ENCODE peak calls at places on chromosomes 2 and 18, in ten cellular contexts. O is AG04450; U is Calu3; J is CD8-positive, alpha-beta T cell; T is endothelial cell; K is WTC11; M is BJ; F is osteocyte; Z is fibroblast of pulmonary artery; B is fibroblast of the aortic adventitia. L is an unnamed sample.

GRCh38 chr18:51288582-51288981 is 91.1 kb upstream of the MEX3C start:
- DNase-seq in O (no peak), U (no peak), J (no peak), T (no peak), K (no peak), M (no peak), F (no peak), Z (peak; percentile 21), B (no peak), L (no peak)

GRCh38 chr2:174846218-174846617 is 81.9 kb upstream of the CHRNA1 start:
- DNase-seq in O (no peak), U (no peak), J (no peak), T (no peak), K (no peak), M (peak; percentile 9), F (no peak), Z (no peak), B (no peak), L (no peak)

GRCh38 chr2:85133751-85134254 is 611 bp downstream of the TCF7L1 start:
- DNase-seq in O (no peak), U (peak; percentile 46), J (no peak), T (peak; percentile 57), K (peak; percentile 37), M (no peak), F (peak; percentile 87), Z (peak; percentile 58), B (peak; percentile 51), L (peak; percentile 78)

GRCh38 chr18:12408247-12408869 is 629 bp downstream of the PRELID3A start:
- DNase-seq in O (no peak), U (no peak), J (peak; percentile 52), T (no peak), K (no peak), M (no peak), F (no peak), Z (peak; percentile 29), B (peak; percentile 45), L (no peak)

GRCh38 chr2:240569523-240569997 is 1.3 kb downstream of the RNPEPL1 start:
- DNase-seq in O (no peak), U (no peak), J (peak; percentile 53), T (no peak), K (peak; percentile 7), M (no peak), F (no peak), Z (no peak), B (no peak), L (no peak)

GRCh38 chr2:39542523-39542922 is 105.4 kb upstream of the MAP4K3 start:
- DNase-seq in O (no peak), U (no peak), J (no peak), T (no peak), K (no peak), M (no peak), F (no peak), Z (no peak), B (no peak), L (no peak)

GRCh38 chr18:11407900-11408299 is 201.5 kb upstream of the SLC35G4 start:
- DNase-seq in O (no peak), U (no peak), J (no peak), T (no peak), K (no peak), M (no peak), F (no peak), Z (peak; percentile 28), B (peak; percentile 46), L (no peak)

GRCh38 chr2:1988049-1988448 is 243.7 kb upstream of the PXDN start:
- DNase-seq in O (no peak), U (no peak), J (no peak), T (no peak), K (no peak), M (no peak), F (peak; percentile 77), Z (no peak), B (no peak), L (no peak)

GRCh38 chr18:13099113-13099512 is 108.0 kb downstream of the CEP192 start:
- DNase-seq in O (no peak), U (no peak), J (no peak), T (no peak), K (no peak), M (no peak), F (no peak), Z (no peak), B (no peak), L (no peak)

GRCh38 chr2:29290293-29291052 is 175.3 kb downstream of the CLIP4 start:
- DNase-seq in O (no peak), U (no peak), J (no peak), T (peak; percentile 13), K (peak; percentile 57), M (no peak), F (no peak), Z (no peak), B (no peak), L (no peak)

GRCh38 chr2:27569398-27569797 is 13.4 kb upstream of the ZNF512 start:
- DNase-seq in O (no peak), U (no peak), J (no peak), T (no peak), K (no peak), M (no peak), F (no peak), Z (no peak), B (no peak), L (no peak)

GRCh38 chr18:13540783-13541182 is 185.6 kb downstream of the FAM210A start:
- DNase-seq in O (no peak), U (no peak), J (peak; percentile 75), T (no peak), K (no peak), M (no peak), F (peak; percentile 78), Z (no peak), B (no peak), L (no peak)

GRCh38 chr2:160156665-160157064 is 43.4 kb downstream of the ITGB6 start:
- DNase-seq in O (peak; percentile 6), U (no peak), J (no peak), T (no peak), K (no peak), M (no peak), F (no peak), Z (peak; percentile 83), B (peak; percentile 72), L (no peak)

GRCh38 chr2:212387146-212387545 is 151.5 kb downstream of the ERBB4 start:
- DNase-seq in O (no peak), U (no peak), J (no peak), T (no peak), K (no peak), M (no peak), F (no peak), Z (no peak), B (peak; percentile 47), L (no peak)

GRCh38 chr2:225122582-225123486 is 80.6 kb upstream of the DOCK10 start:
- DNase-seq in O (no peak), U (peak; percentile 38), J (no peak), T (peak; percentile 12), K (peak; percentile 15), M (no peak), F (no peak), Z (peak; percentile 49), B (peak; percentile 63), L (peak; percentile 15)
- TF ChIP-seq CTCF in O (peak; percentile 55), U (peak; percentile 39), J (peak; percentile 61), T (peak; percentile 44), K (peak; percentile 32), M (peak; percentile 69), F (peak; percentile 74), Z (peak; percentile 55), B (peak; percentile 72), L (peak; percentile 50)

GRCh38 chr2:137886432-137886831 is 77.8 kb upstream of the HNMT start:
- DNase-seq in O (no peak), U (peak; percentile 56), J (no peak), T (peak; percentile 11), K (peak; percentile 18), M (no peak), F (no peak), Z (no peak), B (no peak), L (no peak)
- TF ChIP-seq CTCF in O (no peak), U (peak; percentile 51), J (no peak), T (no peak), K (no peak), M (no peak), F (no peak), Z (no peak), B (no peak), L (no peak)

DNA sequence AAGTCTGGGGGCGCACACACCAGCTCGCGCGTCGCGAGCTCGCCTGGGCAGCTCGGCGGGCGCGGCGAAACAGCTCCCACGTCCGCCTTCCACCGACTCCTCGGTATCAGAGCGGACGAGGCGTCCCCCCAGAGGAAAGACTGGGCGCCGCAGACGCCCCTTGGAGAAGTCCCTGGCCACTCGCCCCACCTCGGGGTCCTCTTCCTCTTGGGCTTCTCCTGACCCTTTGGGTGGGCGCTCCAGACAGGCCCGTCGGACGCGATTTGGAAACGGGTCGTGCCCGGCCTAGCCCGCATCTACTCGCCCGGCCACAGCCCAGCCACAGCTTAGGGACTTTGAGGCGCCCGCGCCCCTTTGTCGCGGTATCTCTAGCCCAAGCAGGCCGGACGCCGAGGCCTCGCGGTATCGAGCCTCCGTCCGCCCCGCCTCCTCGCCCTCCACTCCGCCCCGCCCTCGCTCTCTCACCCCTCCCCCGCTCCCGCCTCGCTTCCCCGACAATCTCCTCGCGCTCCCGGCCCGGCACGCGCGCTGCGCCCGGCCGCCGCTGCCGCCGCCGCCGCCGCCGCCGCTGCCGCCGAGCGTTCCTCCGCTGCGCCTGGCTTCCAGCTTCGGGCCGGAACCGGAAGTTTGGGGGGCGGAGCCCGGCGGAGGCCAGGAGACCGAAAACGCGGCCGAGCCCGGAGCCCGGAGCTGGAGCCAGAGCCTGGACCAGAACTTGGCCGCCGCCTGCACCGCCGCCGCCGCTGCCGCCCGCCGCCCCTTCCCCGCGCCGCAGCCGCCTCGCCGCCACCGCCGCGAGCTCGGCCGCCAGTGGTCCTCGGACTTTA is 752 bp upstream of the ACVR2A start:
- DNase-seq in O (peak; percentile 70), U (peak; percentile 94), J (peak; percentile 88), T (peak; percentile 91), K (peak; percentile 93), M (peak; percentile 31), F (peak; percentile 98), Z (peak; percentile 90), B (peak; percentile 86), L (peak; percentile 96)
- TF ChIP-seq CTCF in O (no peak), U (no peak), J (no peak), T (no peak), K (no peak), M (peak; percentile 36), F (peak; percentile 54), Z (no peak), B (peak; percentile 27), L (no peak)

DNA sequence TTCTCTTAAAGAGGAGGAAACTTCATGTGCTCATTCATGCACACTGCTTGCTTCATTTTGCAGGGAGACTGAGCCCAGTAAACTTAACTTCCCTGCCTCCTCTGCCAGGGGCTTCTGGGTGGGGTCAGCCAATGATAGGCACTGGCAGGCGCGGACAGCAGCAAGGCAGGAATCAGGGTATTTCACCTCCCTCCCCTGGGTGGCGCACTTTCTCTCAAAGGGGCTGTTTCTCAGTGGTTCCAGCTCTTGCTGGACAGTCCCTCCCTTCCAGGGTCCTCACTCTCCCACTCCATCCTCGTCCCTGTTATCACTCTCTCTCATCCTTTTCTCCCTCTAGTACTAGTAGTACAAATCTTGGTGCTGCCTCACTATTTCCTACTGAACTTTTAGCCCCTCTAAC is 320.5 kb upstream of the ZNF521 start:
- DNase-seq in O (no peak), U (no peak), J (no peak), T (peak; percentile 31), K (peak; percentile 81), M (no peak), F (no peak), Z (no peak), B (no peak), L (no peak)
- TF ChIP-seq CTCF in O (no peak), U (no peak), J (no peak), T (peak; percentile 30), K (peak; percentile 62), M (no peak), F (no peak), Z (no peak), B (no peak), L (peak; percentile 5)